ENCODE peak calls at places on chromosome 12, in five cellular contexts. P is tibial nerve, N is pancreas, Y is upper lobe of right lung, S is cardiac muscle cell. B is an unnamed sample. For H3K27me3 and H3K9me3, the result is how much of the 10 kb centered on the place peaks cover.

GRCh38 chr12:30820406-30820946 is 65.7 kb upstream of the CAPRIN2 start:
- DNase-seq in P (no peak), N (no peak), Y (no peak), S (no peak), B (no peak)

GRCh38 chr12:28258998-28259397 is 68.7 kb downstream of the CCDC91 start:
- DNase-seq in P (no peak), N (no peak), Y (no peak), S (no peak), B (no peak)

GRCh38 chr12:10663869-10664268 is 10.0 kb downstream of the STYK1 start:
- DNase-seq in P (no peak), N (no peak), Y (no peak), S (no peak), B (no peak)

GRCh38 chr12:2851931-2852330 is 4.9 kb downstream of the TEX52 start:
- DNase-seq in P (no peak), N (no peak), Y (no peak), S (no peak), B (no peak)

GRCh38 chr12:21939435-21939834 is 1.8 kb downstream of the ABCC9 start:
- DNase-seq in P (no peak), N (no peak), Y (no peak), S (no peak), B (no peak)

GRCh38 chr12:93361159-93361919 is 16.4 kb upstream of the NUDT4 start:
- DNase-seq in P (no peak), N (no peak), Y (no peak), S (no peak), B (no peak)

GRCh38 chr12:20963762-20964161 is 153.3 kb downstream of the SLCO1B3 start:
- DNase-seq in P (no peak), N (no peak), Y (no peak), S (no peak), B (no peak)

GRCh38 chr12:23493690-23494101 is 455.8 kb downstream of the SOX5 start:
- DNase-seq in P (no peak), N (no peak), Y (no peak), S (no peak), B (no peak)

GRCh38 chr12:132617822-132618682 is 524 bp upstream of the P2RX2 start:
- DNase-seq in P (no peak), N (peak), Y (no peak), S (no peak), B (no peak)

GRCh38 chr12:31647106-31647505 is 12.4 kb upstream of the ETFBKMT start:
- DNase-seq in P (no peak), N (no peak), Y (no peak), S (no peak), B (no peak)

GRCh38 chr12:98453070-98453469 is 62.3 kb upstream of the TMPO start:
- DNase-seq in P (no peak), N (no peak), Y (no peak), S (no peak), B (no peak)

GRCh38 chr12:92144631-92145480 is 790 bp downstream of the BTG1 start:
- DNase-seq in P (no peak), N (peak), Y (peak), S (peak), B (peak)

GRCh38 chr12:98594050-98594853 is 766 bp downstream of the SLC25A3 start:
- DNase-seq in P (peak), N (peak), Y (peak), S (peak), B (no peak)

GRCh38 chr12:106651552-106651951 is 68.7 kb downstream of the RFX4 start:
- DNase-seq in P (no peak), N (no peak), Y (no peak), S (no peak), B (no peak)

GRCh38 chr12:88960213-88960878 is 380.1 kb upstream of the KITLG start:
- DNase-seq in P (no peak), N (no peak), Y (no peak), S (peak), B (no peak)

GRCh38 chr12:89950421-89950820 is 241.8 kb upstream of the ATP2B1 start:
- DNase-seq in P (no peak), N (no peak), Y (no peak), S (no peak), B (no peak)

GRCh38 chr12:91224411-91224810 is 41.8 kb upstream of the DCN start:
- DNase-seq in P (no peak), N (no peak), Y (no peak), S (no peak), B (no peak)

GRCh38 chr12:94566345-94566744 is 84.0 kb downstream of the TMCC3 start:
- DNase-seq in P (no peak), N (no peak), Y (no peak), S (no peak), B (no peak)

GRCh38 chr12:47818701-47819543 is 781 bp downstream of the HDAC7 start:
- DNase-seq in P (no peak), N (peak), Y (peak), S (peak), B (no peak)

GRCh38 chr12:68623059-68623458 is 12.4 kb downstream of the RAP1B start:
- DNase-seq in P (no peak), N (no peak), Y (no peak), S (no peak), B (no peak)

GRCh38 chr12:112359290-112359689 is 22.9 kb downstream of the HECTD4 start:
- DNase-seq in P (no peak), N (no peak), Y (no peak), S (no peak), B (no peak)

GRCh38 chr12:49784756-49785409 is 43.3 kb downstream of the NCKAP5L start:
- DNase-seq in P (no peak), N (no peak), Y (no peak), S (no peak), B (no peak)

GRCh38 chr12:77151030-77151429 is 85.7 kb upstream of the E2F7 start:
- DNase-seq in P (no peak), N (no peak), Y (no peak), S (no peak), B (no peak)

GRCh38 chr12:27616356-27617150 is 79.7 kb upstream of the REP15 start:
- DNase-seq in P (no peak), N (no peak), Y (no peak), S (no peak), B (no peak)

GRCh38 chr12:48151103-48151771 is 6.1 kb downstream of the ASB8 start:
- DNase-seq in P (no peak), N (no peak), Y (no peak), S (no peak), B (no peak)

GRCh38 chr12:69442894-69443293 is 27.3 kb upstream of the FRS2 start:
- DNase-seq in P (no peak), N (no peak), Y (no peak), S (no peak), B (no peak)

GRCh38 chr12:54678131-54678530 is 30.0 kb upstream of the DCD start:
- DNase-seq in P (no peak), N (no peak), Y (no peak), S (no peak), B (no peak)

GRCh38 chr12:54684636-54685630 is 36.8 kb upstream of the DCD start:
- DNase-seq in P (no peak), N (no peak), Y (no peak), S (no peak), B (no peak)

GRCh38 chr12:54683388-54683787 is 35.2 kb upstream of the DCD start:
- DNase-seq in P (no peak), N (no peak), Y (no peak), S (no peak), B (no peak)

GRCh38 chr12:54682674-54683073 is 34.5 kb upstream of the DCD start:
- DNase-seq in P (no peak), N (no peak), Y (no peak), S (no peak), B (no peak)

GRCh38 chr12:54680374-54680773 is 32.2 kb upstream of the DCD start:
- DNase-seq in P (no peak), N (no peak), Y (no peak), S (no peak), B (no peak)
- H3K27me3 ChIP-seq in P (under half), N (under half), Y (under half), S (under half), B (under half)

GRCh38 chr12:14211829-14212455 is 153.5 kb upstream of the ATF7IP start:
- DNase-seq in P (no peak), N (no peak), Y (no peak), S (no peak), B (no peak)
- H3K9me3 ChIP-seq in P (under half), N (under half), Y (under half), S (under half), B (under half)

GRCh38 chr12:84994436-84994835 is 41.6 kb downstream of the TSPAN19 start:
- DNase-seq in P (no peak), N (no peak), Y (no peak), S (no peak), B (no peak)
- H3K27me3 ChIP-seq in P (under half), N (under half), Y (under half), S (under half), B (under half)

GRCh38 chr12:38151991-38152700 is 164.4 kb upstream of the ALG10B start:
- DNase-seq in P (no peak), N (no peak), Y (no peak), S (no peak), B (no peak)
- H3K9me3 ChIP-seq in P (under half), N (under half), Y (under half), S (under half), B (under half)

DNA sequence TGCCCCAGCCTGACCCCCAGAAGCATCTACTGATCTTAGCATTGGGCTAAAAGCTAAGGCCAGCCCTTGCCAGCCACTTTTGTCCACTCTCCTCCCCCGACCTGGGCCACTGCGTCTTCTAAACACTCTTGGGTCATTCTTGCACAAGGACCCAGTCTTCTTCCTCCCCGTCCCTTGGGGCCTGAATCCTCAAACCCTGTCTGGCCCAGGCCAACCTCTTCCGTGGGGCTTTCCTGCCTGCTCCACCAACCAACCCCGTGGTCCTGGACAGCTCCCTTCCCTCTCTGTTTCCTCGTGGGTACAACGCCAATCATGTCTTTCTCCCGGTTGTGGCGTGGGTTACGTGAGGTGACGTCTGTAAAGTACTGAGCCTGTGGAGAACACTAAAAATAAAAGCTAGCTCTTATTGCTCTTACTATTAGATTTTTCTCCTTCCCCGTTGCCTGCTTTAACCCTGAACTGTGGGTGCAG is 21.5 kb downstream of the FAM222A start:
- DNase-seq in P (no peak), N (peak), Y (peak), S (no peak), B (no peak)
- H3K27me3 ChIP-seq in P (under half), N (under half), Y (under half), S (under half), B (under half)

GRCh38 chr12:54784115-54784514 is 70.2 kb upstream of the MUCL1 start:
- DNase-seq in P (no peak), N (no peak), Y (no peak), S (no peak), B (no peak)

DNA sequence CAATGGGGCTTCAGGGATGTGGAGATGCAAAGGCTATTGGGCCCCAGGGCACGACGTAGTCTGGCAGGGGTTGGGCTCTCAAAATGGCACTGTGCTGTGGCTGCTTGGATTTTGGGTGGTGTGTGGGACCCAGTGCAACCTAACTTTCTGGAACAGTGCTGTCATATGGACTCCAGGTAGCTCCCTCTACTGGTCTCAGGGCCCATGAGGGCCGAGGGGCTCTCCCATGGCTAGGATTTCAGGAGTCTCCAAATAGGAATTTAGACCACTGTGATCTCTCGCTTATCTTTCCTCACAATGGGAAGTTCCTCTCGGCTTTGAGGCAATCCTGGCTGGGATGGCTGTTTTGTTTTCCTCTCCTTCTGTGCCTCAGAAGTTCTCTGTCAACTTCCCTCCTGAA is 68.2 kb upstream of the MUCL1 start:
- DNase-seq in P (no peak), N (no peak), Y (no peak), S (no peak), B (no peak)
- H3K9me3 ChIP-seq in P (under half), N (under half), Y (under half), S (under half), B (under half)

B was measured in effector memory CD4-positive, alpha-beta T cell.